ENCODE peak calls at places on chromosomes 6 and 20, in nine cellular contexts. O is neuronal stem cell; I is CD4-positive, alpha-beta T cell; B is CD8-positive, alpha-beta memory T cell; M is PC-3; Z is colonic mucosa; C is psoas muscle; F is IMR-90; Y is MM.1S. S is an unnamed sample.
A peak's percentile ranks its signal among the peaks of the same experiment; 100 is the strongest.

GRCh38 chr6:24824142-24824755 is 25.5 kb upstream of the ARMH2 start:
- DNase-seq in O (no peak), I (no peak), B (no peak), M (no peak), Z (no peak), C (no peak), F (no peak), Y (no peak), S (no peak)

GRCh38 chr6:161133973-161134372 is 139.9 kb downstream of the AGPAT4 start:
- DNase-seq in O (no peak), I (no peak), B (no peak), M (no peak), Z (no peak), C (no peak), F (no peak), Y (no peak), S (no peak)

GRCh38 chr6:170344631-170345576 is 38.3 kb downstream of the FAM120B start:
- DNase-seq in O (no peak), I (no peak), B (no peak), M (peak; percentile 39), Z (no peak), C (no peak), F (peak; percentile 61), Y (no peak), S (no peak)

GRCh38 chr6:55445648-55446204 is 118.5 kb downstream of the GFRAL start:
- DNase-seq in O (peak; percentile 32), I (no peak), B (no peak), M (peak; percentile 58), Z (no peak), C (no peak), F (peak; percentile 45), Y (peak; percentile 38), S (peak; percentile 62)

GRCh38 chr6:157224957-157225574 is 98.3 kb downstream of the TMEM242 start:
- DNase-seq in O (no peak), I (no peak), B (no peak), M (no peak), Z (no peak), C (no peak), F (no peak), Y (no peak), S (no peak)

GRCh38 chr6:101296184-101296583 is 97.3 kb upstream of the GRIK2 start:
- DNase-seq in O (no peak), I (no peak), B (no peak), M (peak; percentile 2), Z (no peak), C (no peak), F (peak; percentile 2), Y (no peak), S (no peak)

GRCh38 chr6:139240161-139241010 is 51.4 kb downstream of the TXLNB start:
- DNase-seq in O (no peak), I (no peak), B (no peak), M (peak; percentile 46), Z (peak; percentile 51), C (no peak), F (peak; percentile 96), Y (no peak), S (no peak)

GRCh38 chr20:57000441-57000968 is 265.9 kb downstream of the BMP7 start:
- DNase-seq in O (no peak), I (no peak), B (no peak), M (no peak), Z (no peak), C (no peak), F (no peak), Y (no peak), S (peak; percentile 4)

GRCh38 chr20:25145131-25145530 is 50.4 kb upstream of the ENTPD6 start:
- DNase-seq in O (no peak), I (no peak), B (no peak), M (no peak), Z (no peak), C (no peak), F (no peak), Y (no peak), S (no peak)

GRCh38 chr6:115796061-115796460 is 264.6 kb downstream of the FRK start:
- DNase-seq in O (no peak), I (no peak), B (no peak), M (peak; percentile 5), Z (no peak), C (no peak), F (no peak), Y (no peak), S (no peak)

GRCh38 chr6:10733151-10733715 is 10.4 kb downstream of the TMEM14C start:
- DNase-seq in O (no peak), I (no peak), B (peak; percentile 22), M (no peak), Z (no peak), C (no peak), F (no peak), Y (no peak), S (no peak)

GRCh38 chr6:16345449-16346330 is 107.3 kb downstream of the GMPR start:
- DNase-seq in O (no peak), I (no peak), B (no peak), M (peak; percentile 78), Z (no peak), C (peak; percentile 31), F (peak; percentile 93), Y (no peak), S (no peak)

GRCh38 chr20:5974531-5974930 is 24.1 kb downstream of the MCM8 start:
- DNase-seq in O (no peak), I (no peak), B (no peak), M (peak; percentile 56), Z (no peak), C (no peak), F (no peak), Y (no peak), S (no peak)

DNA sequence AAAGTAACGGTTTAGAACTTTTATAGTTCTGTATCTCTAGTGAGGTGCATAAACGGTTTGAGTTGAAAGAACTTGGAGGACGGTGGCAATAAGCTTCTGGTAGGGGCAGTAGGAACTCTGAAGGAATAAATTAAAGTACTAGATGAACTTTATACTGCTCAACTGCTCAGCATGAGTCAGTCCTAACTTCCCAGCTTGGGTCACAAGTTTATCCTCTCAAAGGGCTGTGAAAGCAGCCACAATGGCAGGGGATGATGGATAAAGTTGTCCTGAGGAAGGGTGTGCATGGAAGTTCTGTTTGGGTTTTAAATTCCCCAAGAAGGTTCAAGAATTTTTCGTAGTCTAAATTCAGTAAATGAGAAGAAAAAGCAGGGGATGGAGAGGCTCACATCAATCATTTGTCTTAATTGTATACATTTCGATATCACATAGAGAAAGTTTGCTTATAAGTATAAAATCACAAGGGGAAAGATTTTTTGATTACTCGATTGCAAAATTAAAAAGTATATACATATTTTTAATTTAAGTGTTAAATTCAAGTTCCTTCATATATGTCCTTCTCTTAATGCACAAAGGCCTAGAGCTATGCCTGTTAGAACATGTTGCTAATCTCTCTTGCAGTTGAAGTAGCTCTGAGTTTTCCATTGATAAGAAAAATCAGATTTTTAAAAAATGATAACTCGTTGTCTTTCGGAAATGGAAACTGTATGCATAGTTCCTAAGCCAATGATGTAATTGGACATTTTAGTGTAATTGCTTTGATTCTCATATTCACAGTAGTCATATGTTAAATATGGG is 55.3 kb upstream of the JAG1 start:
- DNase-seq in O (no peak), I (no peak), B (no peak), M (peak; percentile 56), Z (no peak), C (no peak), F (peak; percentile 83), Y (no peak), S (no peak)
- H3K27ac ChIP-seq in O (no peak overlapping the region), I (no peak overlapping the region), B (no peak overlapping the region), M (no peak overlapping the region), Z (no peak overlapping the region), C (no peak overlapping the region), F (no peak overlapping the region), Y (no peak overlapping the region), S (no peak overlapping the region)

DNA sequence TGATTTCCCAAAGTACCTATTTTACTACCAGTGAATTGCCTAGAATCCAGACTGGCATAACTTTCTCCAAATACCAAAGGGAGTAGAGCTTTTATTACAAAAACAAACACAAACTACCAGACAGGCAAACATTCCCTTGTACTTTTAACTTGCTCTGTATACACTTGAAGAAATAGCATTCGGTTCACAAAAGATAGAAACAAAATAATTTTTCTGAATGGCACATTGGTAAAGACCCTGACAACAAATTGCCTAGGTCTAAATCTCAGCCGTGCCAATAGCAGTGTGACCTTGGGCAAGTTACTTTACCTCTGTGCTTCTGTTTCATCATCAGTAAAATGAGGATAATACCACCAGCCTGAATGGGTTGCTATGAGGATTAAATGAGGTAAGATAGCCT is 15.9 kb downstream of the ARHGAP18 start:
- DNase-seq in O (no peak), I (no peak), B (no peak), M (no peak), Z (no peak), C (no peak), F (no peak), Y (no peak), S (no peak)
- H3K27ac ChIP-seq in O (no peak overlapping the region), I (no peak overlapping the region), B (peak overlapping the region; percentile 20), M (no peak overlapping the region), Z (no peak overlapping the region), C (peak overlapping the region; percentile 77), F (no peak overlapping the region), Y (no peak overlapping the region), S (no peak overlapping the region)

DNA sequence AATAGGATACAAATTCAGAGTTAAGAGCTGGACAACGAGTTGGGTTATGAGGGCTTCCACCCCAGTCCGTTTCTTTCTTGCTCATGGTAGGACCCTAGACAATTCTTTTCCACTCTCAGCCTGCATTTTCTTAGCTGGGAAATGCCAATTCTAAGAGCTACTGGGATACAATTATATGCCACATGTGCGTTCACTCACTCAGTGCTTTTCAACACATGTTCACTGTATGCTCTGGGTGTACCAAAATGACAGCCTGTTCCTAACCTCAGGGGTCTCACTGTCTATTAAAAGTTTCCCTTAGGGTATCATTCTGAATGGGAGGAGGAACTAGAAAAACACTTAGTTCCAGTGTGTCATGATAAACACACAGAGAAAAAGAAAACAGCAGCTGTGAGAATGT is 505 bp upstream of the DEFB115 start:
- DNase-seq in O (no peak), I (no peak), B (no peak), M (no peak), Z (no peak), C (no peak), F (no peak), Y (no peak), S (no peak)
- H3K27ac ChIP-seq in O (no peak overlapping the region), I (no peak overlapping the region), B (no peak overlapping the region), M (no peak overlapping the region), Z (no peak overlapping the region), C (no peak overlapping the region), F (no peak overlapping the region), Y (no peak overlapping the region), S (no peak overlapping the region)

DNA sequence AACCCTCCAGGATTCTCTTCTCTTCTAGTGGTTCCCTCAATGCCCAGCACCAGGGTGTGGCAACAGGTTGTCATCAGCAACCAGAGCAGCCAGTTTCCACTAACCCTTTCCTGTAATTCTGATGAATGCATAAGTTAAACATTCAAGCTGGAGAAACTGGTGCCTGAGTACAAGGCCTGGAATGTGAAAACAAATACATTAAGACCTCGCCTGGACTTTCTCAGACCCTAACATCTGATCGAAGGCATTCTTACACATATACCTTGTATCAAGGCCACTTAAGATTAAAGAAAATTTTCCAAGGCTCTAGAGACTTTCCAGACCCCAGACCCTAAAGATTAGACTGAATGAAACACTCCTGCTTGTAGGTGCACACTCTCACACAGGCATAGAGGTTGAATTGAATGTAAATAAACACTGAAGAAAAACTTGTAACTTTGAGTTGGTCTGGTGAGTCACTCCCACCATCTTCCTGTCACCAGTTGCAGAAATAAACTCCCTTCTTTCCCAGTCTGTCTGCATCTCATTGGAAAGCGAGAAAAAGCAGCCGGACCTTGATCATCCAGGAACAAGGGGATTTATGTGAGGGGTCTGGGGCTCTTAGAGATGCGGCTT is 9.0 kb downstream of the LRP11 start:
- DNase-seq in O (no peak), I (no peak), B (no peak), M (peak; percentile 93), Z (peak; percentile 59), C (no peak), F (peak; percentile 94), Y (no peak), S (no peak)
- H3K27ac ChIP-seq in O (no peak overlapping the region), I (no peak overlapping the region), B (no peak overlapping the region), M (peak overlapping the region; percentile 97), Z (peak overlapping the region; percentile 18), C (peak overlapping the region; percentile 68), F (peak overlapping the region; percentile 97), Y (no peak overlapping the region), S (no peak overlapping the region)